ENCODE peak calls at places on chromosomes 11 and 22, in five cellular contexts. U is sigmoid colon; C is CD8-positive, alpha-beta memory T cell; K is neural progenitor cell; S is tibial nerve. J is an unnamed sample.

GRCh38 chr11:47415949-47416472 is 7.6 kb downstream of the SLC39A13 start:
- DNase-seq in U (peak), C (no peak), K (peak), S (peak), J (peak)

GRCh38 chr11:128908391-128909246 is 17.5 kb downstream of the KCNJ5 start:
- DNase-seq in U (peak), C (no peak), K (no peak), S (no peak), J (no peak)

GRCh38 chr11:34809191-34810106 is 106.7 kb downstream of the APIP start:
- DNase-seq in U (no peak), C (no peak), K (no peak), S (no peak), J (no peak)

GRCh38 chr22:46068176-46068907 is 82.0 kb upstream of the PPARA start:
- DNase-seq in U (no peak), C (no peak), K (no peak), S (no peak), J (no peak)

GRCh38 chr11:97140885-97141494 is 751.2 kb downstream of the JRKL start:
- DNase-seq in U (no peak), C (no peak), K (peak), S (no peak), J (no peak)

GRCh38 chr11:65945430-65945911 is at the start of gene TSGA10IP:
- DNase-seq in U (no peak), C (no peak), K (peak), S (no peak), J (no peak)

GRCh38 chr11:121795206-121795605 is 320.8 kb downstream of the BLID start:
- DNase-seq in U (no peak), C (no peak), K (no peak), S (no peak), J (no peak)

GRCh38 chr11:27701262-27702105 is 1.2 kb upstream of the BDNF start:
- DNase-seq in U (no peak), C (no peak), K (peak), S (no peak), J (no peak)

GRCh38 chr22:23518381-23519187 is 61.5 kb downstream of the IGLL1 start:
- DNase-seq in U (no peak), C (no peak), K (peak), S (no peak), J (no peak)
- H3K27ac ChIP-seq in U (no peak), C (no peak), K (no peak), S (no peak), J (no peak)

GRCh38 chr11:110903830-110904229 is 191.6 kb upstream of the ARHGAP20 start:
- DNase-seq in U (no peak), C (no peak), K (peak), S (no peak), J (no peak)
- H3K4me3 ChIP-seq in U (no peak), C (no peak), K (no peak), S (no peak), J (no peak)

GRCh38 chr22:50628543-50629134 is 687 bp upstream of the ARSA start:
- DNase-seq in U (peak), C (peak), K (no peak), S (no peak), J (no peak)
- H3K27ac ChIP-seq in U (peak), C (peak), K (no peak), S (peak), J (no peak)

GRCh38 chr11:72135891-72136676 is 559 bp downstream of the FOLR3 start:
- DNase-seq in U (no peak), C (no peak), K (no peak), S (no peak), J (no peak)
- H3K4me3 ChIP-seq in U (no peak), C (no peak), K (no peak), S (no peak), J (no peak)

GRCh38 chr11:113397821-113398220 is 10.2 kb downstream of the ANKK1 start:
- DNase-seq in U (no peak), C (no peak), K (no peak), S (no peak), J (peak)

GRCh38 chr11:113398669-113399430 is 11.3 kb downstream of the ANKK1 start:
- DNase-seq in U (no peak), C (no peak), K (no peak), S (no peak), J (peak)

GRCh38 chr11:113401718-113402117 is 14.1 kb downstream of the ANKK1 start:
- DNase-seq in U (no peak), C (no peak), K (no peak), S (no peak), J (peak)

GRCh38 chr11:113397212-113397611 is 9.6 kb downstream of the ANKK1 start:
- DNase-seq in U (no peak), C (no peak), K (no peak), S (no peak), J (peak)

GRCh38 chr11:113400631-113401230 is 13.2 kb downstream of the ANKK1 start:
- DNase-seq in U (no peak), C (no peak), K (no peak), S (no peak), J (peak)
- H3K27ac ChIP-seq in U (no peak), C (no peak), K (no peak), S (no peak), J (no peak)

DNA sequence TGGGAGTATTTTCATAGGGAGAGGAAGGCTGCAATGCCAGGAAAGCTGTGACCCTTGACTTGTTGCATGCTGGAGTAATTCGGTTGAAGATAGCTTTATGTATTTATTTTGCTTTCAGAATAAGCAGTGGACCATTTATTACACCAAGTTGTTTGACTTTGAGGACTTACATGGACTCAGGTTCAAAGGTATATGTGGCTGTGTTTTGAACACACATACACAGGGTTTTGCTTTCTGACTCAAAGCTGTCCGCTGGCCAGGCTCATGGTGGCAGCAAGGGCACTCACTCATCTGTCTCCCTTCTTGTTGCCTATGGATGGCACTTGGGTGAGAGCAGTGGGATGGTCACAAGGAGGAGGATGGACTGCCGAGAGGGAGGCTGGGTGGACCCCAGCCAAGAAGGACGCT is 6.5 kb downstream of the TIMP3 start:
- DNase-seq in U (no peak), C (no peak), K (no peak), S (no peak), J (no peak)
- H3K4me3 ChIP-seq in U (no peak), C (no peak), K (no peak), S (no peak), J (peak)

GRCh38 chr11:11865449-11865848 is 23.7 kb downstream of the USP47 start:
- DNase-seq in U (no peak), C (no peak), K (no peak), S (no peak), J (no peak)
- H3K27ac ChIP-seq in U (no peak), C (no peak), K (no peak), S (no peak), J (no peak)

GRCh38 chr22:28810839-28811491 is 10.6 kb upstream of the XBP1 start:
- DNase-seq in U (no peak), C (peak), K (no peak), S (no peak), J (no peak)
- H3K4me3 ChIP-seq in U (no peak), C (peak), K (no peak), S (no peak), J (no peak)

J was measured in coronary artery.